ENCODE peak calls at places on chromosomes 7 and 10, in eight cellular contexts. B is transverse colon; J is ascending aorta; M is hepatocyte; Q is CD4-positive, alpha-beta memory T cell; I is neural progenitor cell; W is astrocyte; P is BJ. Y is an unnamed sample. For H3K27me3, the result is how much of the 10 kb centered on the place peaks cover.

GRCh38 chr7:22668971-22669401 is 58.0 kb upstream of the IL6 start:
- DNase-seq in B (no peak), P (no peak), W (no peak), J (no peak), M (no peak), I (no peak), Q (no peak), Y (no peak)

GRCh38 chr10:129968937-129969527 is 5.0 kb upstream of the EBF3 start:
- DNase-seq in J (no peak), I (peak), M (peak), W (no peak), Q (no peak), B (no peak), P (no peak), Y (no peak)

GRCh38 chr10:92972066-92972870 is 88.3 kb upstream of the CYP26C1 start:
- DNase-seq in B (peak), W (peak), J (no peak), M (peak), P (peak), I (no peak), Q (no peak), Y (no peak)

GRCh38 chr10:86367339-86367951 is 850 bp upstream of the GRID1 start:
- DNase-seq in I (peak), W (no peak), P (no peak), J (peak), Q (no peak), M (no peak), B (no peak), Y (no peak)

GRCh38 chr7:38306136-38306535 is 32.7 kb upstream of the TARP start:
- DNase-seq in B (no peak), M (no peak), P (peak), Q (no peak), J (no peak), I (no peak), W (peak), Y (no peak)

GRCh38 chr10:27771231-27771630 is 25.6 kb upstream of the MKX start:
- DNase-seq in W (no peak), I (no peak), M (no peak), B (no peak), Q (no peak), P (no peak), J (no peak), Y (no peak)

GRCh38 chr10:34966440-34966839 is 123.7 kb downstream of the CUL2 start:
- DNase-seq in J (no peak), Q (no peak), B (no peak), W (peak), M (no peak), I (no peak), P (no peak), Y (no peak)

GRCh38 chr7:77199008-77199966 is at the start of gene FGL2:
- DNase-seq in J (peak), W (peak), B (peak), Q (peak), M (peak), P (peak), I (peak), Y (peak)

GRCh38 chr10:71755179-71755879 is 18.0 kb downstream of the VSIR start:
- DNase-seq in W (no peak), M (no peak), J (no peak), I (no peak), Q (no peak), P (no peak), B (no peak), Y (no peak)

GRCh38 chr7:1973321-1974251 is 259.2 kb downstream of the MAD1L1 start:
- DNase-seq in I (no peak), B (no peak), Q (no peak), P (no peak), W (no peak), J (no peak), M (no peak), Y (no peak)

GRCh38 chr10:45373783-45374450 is at the start of gene ALOX5:
- DNase-seq in J (peak), P (no peak), I (peak), B (peak), M (peak), Q (peak), W (no peak), Y (peak)

GRCh38 chr7:120827719-120828118 is 30.2 kb downstream of the TSPAN12 start:
- DNase-seq in B (no peak), W (no peak), M (no peak), P (no peak), J (no peak), I (no peak), Q (no peak), Y (no peak)

GRCh38 chr10:84540617-84541288 is 212.4 kb downstream of the CCSER2 start:
- DNase-seq in M (peak), B (peak), I (peak), J (peak), Q (peak), P (no peak), W (peak), Y (peak)

GRCh38 chr7:138167222-138167621 is 91.0 kb downstream of the AKR1D1 start:
- DNase-seq in J (no peak), I (no peak), M (no peak), P (no peak), B (no peak), Q (no peak), W (no peak), Y (no peak)

GRCh38 chr7:20661884-20662283 is 46.4 kb downstream of the ABCB5 start:
- DNase-seq in J (no peak), B (no peak), W (no peak), P (no peak), M (no peak), Q (no peak), I (no peak), Y (no peak)

GRCh38 chr10:84397735-84398144 is 69.4 kb downstream of the CCSER2 start:
- DNase-seq in I (no peak), W (no peak), Q (no peak), J (no peak), M (no peak), B (no peak), P (no peak), Y (no peak)

GRCh38 chr7:10474048-10474447 is 499.6 kb upstream of the PHF14 start:
- DNase-seq in M (no peak), W (peak), B (no peak), I (no peak), P (no peak), Q (no peak), J (no peak), Y (no peak)

GRCh38 chr10:16787361-16787791 is 29.8 kb downstream of the RSU1 start:
- DNase-seq in W (no peak), M (no peak), B (no peak), Q (peak), P (no peak), I (no peak), J (no peak), Y (no peak)

GRCh38 chr10:1550616-1551015 is 186.7 kb downstream of the ADARB2 start:
- DNase-seq in J (no peak), P (no peak), Q (no peak), M (no peak), W (no peak), B (no peak), I (no peak), Y (no peak)

GRCh38 chr7:45872116-45873034 is 507 bp downstream of the CCDC201 start:
- DNase-seq in M (peak), Q (no peak), I (peak), W (no peak), P (no peak), B (no peak), J (no peak), Y (no peak)

GRCh38 chr7:27603813-27604212 is 58.9 kb downstream of the HIBADH start:
- DNase-seq in M (no peak), P (no peak), B (no peak), J (no peak), I (peak), W (no peak), Q (no peak), Y (no peak)

GRCh38 chr10:125982256-125982948 is 86.0 kb downstream of the FANK1 start:
- DNase-seq in P (peak), W (peak), J (no peak), B (peak), Q (peak), I (peak), M (peak), Y (no peak)

GRCh38 chr10:126935263-126935946 is 30.2 kb downstream of the DOCK1 start:
- DNase-seq in Q (no peak), B (no peak), J (no peak), M (no peak), W (peak), P (no peak), I (no peak), Y (no peak)

GRCh38 chr10:86293323-86293840 is 73.2 kb downstream of the GRID1 start:
- DNase-seq in P (no peak), Q (no peak), I (no peak), M (no peak), J (no peak), B (no peak), W (no peak), Y (no peak)

GRCh38 chr7:16615234-16615633 is 30.3 kb downstream of the ANKMY2 start:
- DNase-seq in W (no peak), J (no peak), Q (no peak), B (no peak), I (peak), M (no peak), P (no peak), Y (no peak)

GRCh38 chr7:104848386-104848990 is 165.5 kb upstream of the KMT2E start:
- DNase-seq in Q (peak), B (peak), P (no peak), I (peak), W (peak), M (peak), J (no peak), Y (peak)

GRCh38 chr10:84493951-84494848 is 165.8 kb downstream of the CCSER2 start:
- DNase-seq in B (no peak), M (peak), W (peak), I (no peak), Q (no peak), J (no peak), P (no peak), Y (no peak)

GRCh38 chr10:3995302-3996210 is 210.5 kb upstream of the KLF6 start:
- DNase-seq in Q (no peak), W (peak), I (no peak), B (no peak), P (peak), M (no peak), J (no peak), Y (no peak)

GRCh38 chr10:13684252-13684791 is 97.6 kb downstream of the PRPF18 start:
- DNase-seq in W (peak), B (peak), J (peak), P (no peak), Q (no peak), I (no peak), M (no peak), Y (peak)

GRCh38 chr7:112160130-112160770 is 45.9 kb downstream of the DOCK4 start:
- DNase-seq in B (no peak), P (no peak), W (peak), M (peak), I (peak), Q (no peak), J (no peak), Y (no peak)

GRCh38 chr7:155683098-155683497 is 38.6 kb downstream of the RBM33 start:
- DNase-seq in P (no peak), M (no peak), I (no peak), W (no peak), B (no peak), J (no peak), Q (no peak), Y (no peak)

GRCh38 chr10:101829561-101830315 is 11.5 kb upstream of the OGA start:
- DNase-seq in B (peak), W (no peak), M (peak), J (no peak), P (no peak), I (peak), Q (peak), Y (no peak)

GRCh38 chr10:125407000-125407502 is 246.7 kb upstream of the CTBP2 start:
- DNase-seq in Q (no peak), P (no peak), J (no peak), W (peak), I (no peak), B (no peak), M (peak), Y (no peak)

GRCh38 chr7:47625861-47626444 is 44.0 kb upstream of the TNS3 start:
- DNase-seq in W (no peak), J (no peak), M (no peak), B (no peak), Q (no peak), I (peak), P (no peak), Y (no peak)

GRCh38 chr10:1379601-1380000 is 323.4 kb downstream of the WDR37 start:
- DNase-seq in I (peak), B (no peak), J (peak), M (no peak), W (no peak), P (no peak), Q (no peak), Y (no peak)

GRCh38 chr7:147510913-147511312 is 1079.7 kb upstream of the C7orf33 start:
- DNase-seq in M (no peak), I (no peak), J (no peak), B (no peak), Q (no peak), P (no peak), W (peak), Y (no peak)

GRCh38 chr7:51619880-51620279 is 303.3 kb upstream of the COBL start:
- DNase-seq in B (no peak), W (no peak), M (no peak), J (no peak), I (no peak), Q (no peak), P (no peak), Y (no peak)
- H3K27me3 ChIP-seq in B (under half), W (under half), M (under half), J (under half), I (under half), Q (under half), P (under half), Y (under half)

GRCh38 chr10:8065651-8066050 is 11.2 kb downstream of the GATA3 start:
- DNase-seq in M (no peak), I (no peak), P (no peak), W (peak), B (no peak), Q (no peak), J (no peak), Y (no peak)
- H3K27me3 ChIP-seq in M (under half), I (half or more), P (under half), W (under half), B (half or more), Q (under half), J (under half), Y (under half)

GRCh38 chr7:143247372-143247771 is 15.9 kb upstream of the GSTK1 start:
- DNase-seq in I (no peak), M (no peak), B (no peak), J (no peak), W (no peak), P (no peak), Q (no peak), Y (no peak)
- H3K27me3 ChIP-seq in I (under half), M (under half), B (under half), J (under half), W (under half), P (under half), Q (under half), Y (under half)

GRCh38 chr10:6199131-6199733 is 3.5 kb upstream of the PFKFB3 start:
- DNase-seq in I (no peak), W (no peak), M (no peak), J (no peak), P (no peak), B (peak), Q (no peak), Y (no peak)
- H3K27me3 ChIP-seq in I (half or more), W (under half), M (under half), J (under half), P (under half), B (under half), Q (under half), Y (under half)